ENCODE peak calls at places on chromosomes 3 and 15, in five cellular contexts. O is testis, B is uterus, U is upper lobe of left lung, N is lower leg skin. I is an unnamed sample.

GRCh38 chr3:106183762-106184391 is 315.1 kb upstream of the CBLB start:
- DNase-seq in O (no peak), B (no peak), U (no peak), N (no peak), I (no peak)

GRCh38 chr3:124935264-124935663 is 713 bp upstream of the MUC13 start:
- DNase-seq in O (no peak), B (no peak), U (no peak), N (no peak), I (no peak)

GRCh38 chr3:169613053-169613803 is 50.3 kb downstream of the MECOM start:
- DNase-seq in O (no peak), B (no peak), U (no peak), N (no peak), I (peak)

GRCh38 chr15:49423021-49423420 is at the start of gene FGF7:
- DNase-seq in O (no peak), B (peak), U (no peak), N (peak), I (no peak)

GRCh38 chr15:60494108-60494507 is 15.2 kb upstream of the ICE2 start:
- DNase-seq in O (no peak), B (no peak), U (no peak), N (no peak), I (no peak)

GRCh38 chr15:31472636-31473383 is 146.2 kb downstream of the KLF13 start:
- DNase-seq in O (no peak), B (no peak), U (no peak), N (peak), I (no peak)

GRCh38 chr3:39435006-39435748 is 28.7 kb downstream of the RPSA start:
- DNase-seq in O (no peak), B (no peak), U (no peak), N (no peak), I (no peak)

GRCh38 chr3:99866167-99866810 is 48.6 kb downstream of the CMSS1 start:
- DNase-seq in O (no peak), B (no peak), U (no peak), N (no peak), I (no peak)

GRCh38 chr15:63196846-63197245 is 7.4 kb downstream of the RAB8B start:
- DNase-seq in O (no peak), B (no peak), U (no peak), N (no peak), I (no peak)

GRCh38 chr15:31405200-31405929 is 78.7 kb downstream of the KLF13 start:
- DNase-seq in O (no peak), B (no peak), U (no peak), N (no peak), I (no peak)

GRCh38 chr3:104347281-104347680 is 1019.4 kb upstream of the ALCAM start:
- DNase-seq in O (no peak), B (no peak), U (no peak), N (no peak), I (no peak)

GRCh38 chr3:185152433-185153169 is at the start of gene C3orf70:
- DNase-seq in O (peak), B (peak), U (peak), N (peak), I (peak)

GRCh38 chr3:185151959-185152432 is 864 bp downstream of the C3orf70 start:
- DNase-seq in O (no peak), B (no peak), U (no peak), N (no peak), I (peak)

GRCh38 chr3:185150561-185150960 is 2.3 kb downstream of the C3orf70 start:
- DNase-seq in O (no peak), B (no peak), U (no peak), N (no peak), I (no peak)

GRCh38 chr3:185149591-185149990 is 3.3 kb downstream of the C3orf70 start:
- DNase-seq in O (no peak), B (no peak), U (no peak), N (no peak), I (no peak)

DNA sequence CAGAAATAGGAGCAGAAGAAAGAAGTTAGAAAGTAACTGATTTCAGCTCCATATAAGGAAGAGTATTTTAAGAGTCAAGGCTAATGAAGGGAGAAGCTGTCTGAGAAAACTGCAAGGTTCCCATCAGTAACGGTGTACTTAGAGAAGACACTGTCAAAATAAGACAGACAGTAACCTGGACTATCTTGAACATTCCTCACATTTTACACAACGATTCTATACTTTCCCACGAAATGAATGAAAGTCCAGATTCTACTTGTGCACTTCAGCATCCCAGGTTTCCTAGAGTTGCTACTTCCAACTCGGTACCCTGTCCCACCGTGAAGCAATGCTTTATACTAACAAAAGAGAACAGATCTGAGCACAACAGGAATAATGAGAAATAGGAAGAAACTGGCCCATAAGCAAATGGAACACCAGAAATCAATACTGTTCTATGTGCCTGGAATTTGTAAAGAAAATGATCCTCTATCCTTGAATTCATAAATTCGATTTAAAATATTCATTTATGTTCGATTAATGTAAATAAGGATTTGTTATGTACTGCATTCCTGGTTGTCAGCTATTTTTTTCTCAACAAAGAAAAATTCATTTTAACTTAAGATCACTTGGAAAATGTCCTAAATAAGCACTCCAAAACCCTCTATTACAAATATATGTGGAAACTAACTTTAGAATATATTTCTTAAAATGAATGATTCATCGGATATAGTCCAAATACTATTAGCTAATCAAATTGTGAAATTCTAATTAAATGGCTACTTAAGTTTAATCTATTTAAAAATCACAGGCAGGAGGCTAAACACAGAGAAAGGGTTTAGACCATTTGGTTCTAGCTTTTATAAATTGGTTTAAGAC is 1.5 kb downstream of the C3orf70 start:
- DNase-seq in O (no peak), B (no peak), U (no peak), N (no peak), I (no peak)
- H3K4me3 ChIP-seq in O (peak), B (peak), U (peak), N (no peak), I (no peak)

GRCh38 chr15:34122771-34123183 is 20.9 kb downstream of the PGBD4 start:
- DNase-seq in O (no peak), B (no peak), U (no peak), N (no peak), I (no peak)
- TF ChIP-seq POLR2A in O (no peak), B (no peak), U (no peak), N (no peak), I (no peak)

GRCh38 chr3:126084667-126085180 is 800 bp upstream of the SLC41A3 start:
- DNase-seq in O (no peak), B (no peak), U (no peak), N (peak), I (no peak)
- H3K4me3 ChIP-seq in O (peak), B (peak), U (peak), N (no peak), I (peak)

GRCh38 chr3:188212308-188212969 is 58.5 kb downstream of the LPP start:
- DNase-seq in O (no peak), B (no peak), U (no peak), N (no peak), I (no peak)
- TF ChIP-seq POLR2A in O (no peak), B (no peak), U (no peak), N (no peak), I (no peak)

GRCh38 chr15:75029378-75030022 is 6.1 kb downstream of the PPCDC start:
- DNase-seq in O (peak), B (peak), U (no peak), N (peak), I (peak)
- H3K4me3 ChIP-seq in O (no peak), B (no peak), U (peak), N (no peak), I (no peak)